ENCODE peak calls at places on chromosomes 1 and 21, in ten cellular contexts. One of them, this sample, is unnamed.

GRCh38 chr1:78340006-78340405 is 150.8 kb upstream of the PTGFR start:
- DNase-seq in amniotic epithelial cell: peak
- DNase-seq in heart left ventricle: no peak
- DNase-seq in breast epithelium: no peak
- DNase-seq in stimulated activated naive CD4-positive, alpha-beta T cell: no peak
- DNase-seq in GM12864: no peak
- DNase-seq in stimulated activated CD4-positive, alpha-beta T cell treated with anti-CD3 and anti-CD28 coated beads, Interleukin-12 subunit alpha, Interleukin-12 subunit beta, amount 100 ng/mL, for 24 hours: no peak
- DNase-seq in Caki2: no peak
- DNase-seq in germinal center: no peak
- DNase-seq in cardiac muscle cell: peak
- DNase-seq in this sample: no peak

GRCh38 chr1:178451529-178451928 is 45.2 kb downstream of the CLEC20A start:
- DNase-seq in amniotic epithelial cell: peak
- DNase-seq in heart left ventricle: no peak
- DNase-seq in breast epithelium: no peak
- DNase-seq in stimulated activated naive CD4-positive, alpha-beta T cell: no peak
- DNase-seq in GM12864: no peak
- DNase-seq in stimulated activated CD4-positive, alpha-beta T cell treated with anti-CD3 and anti-CD28 coated beads, Interleukin-12 subunit alpha, Interleukin-12 subunit beta, amount 100 ng/mL, for 24 hours: no peak
- DNase-seq in Caki2: no peak
- DNase-seq in germinal center: no peak
- DNase-seq in cardiac muscle cell: peak
- DNase-seq in this sample: no peak

GRCh38 chr1:112807117-112807516 is 92.0 kb upstream of the PPM1J start:
- DNase-seq in amniotic epithelial cell: no peak
- DNase-seq in heart left ventricle: no peak
- DNase-seq in breast epithelium: no peak
- DNase-seq in stimulated activated naive CD4-positive, alpha-beta T cell: no peak
- DNase-seq in GM12864: no peak
- DNase-seq in stimulated activated CD4-positive, alpha-beta T cell treated with anti-CD3 and anti-CD28 coated beads, Interleukin-12 subunit alpha, Interleukin-12 subunit beta, amount 100 ng/mL, for 24 hours: no peak
- DNase-seq in Caki2: no peak
- DNase-seq in germinal center: no peak
- DNase-seq in cardiac muscle cell: no peak
- DNase-seq in this sample: no peak

GRCh38 chr1:111822138-111822537 is 66.4 kb downstream of the DDX20 start:
- DNase-seq in amniotic epithelial cell: no peak
- DNase-seq in heart left ventricle: no peak
- DNase-seq in breast epithelium: no peak
- DNase-seq in stimulated activated naive CD4-positive, alpha-beta T cell: no peak
- DNase-seq in GM12864: no peak
- DNase-seq in stimulated activated CD4-positive, alpha-beta T cell treated with anti-CD3 and anti-CD28 coated beads, Interleukin-12 subunit alpha, Interleukin-12 subunit beta, amount 100 ng/mL, for 24 hours: no peak
- DNase-seq in Caki2: no peak
- DNase-seq in germinal center: no peak
- DNase-seq in cardiac muscle cell: no peak
- DNase-seq in this sample: no peak

GRCh38 chr1:64550505-64550904 is 80.6 kb downstream of the CACHD1 start:
- DNase-seq in amniotic epithelial cell: no peak
- DNase-seq in heart left ventricle: no peak
- DNase-seq in breast epithelium: no peak
- DNase-seq in stimulated activated naive CD4-positive, alpha-beta T cell: peak
- DNase-seq in GM12864: no peak
- DNase-seq in stimulated activated CD4-positive, alpha-beta T cell treated with anti-CD3 and anti-CD28 coated beads, Interleukin-12 subunit alpha, Interleukin-12 subunit beta, amount 100 ng/mL, for 24 hours: no peak
- DNase-seq in Caki2: no peak
- DNase-seq in germinal center: no peak
- DNase-seq in cardiac muscle cell: no peak
- DNase-seq in this sample: no peak

GRCh38 chr1:212943393-212943710 is 7.0 kb upstream of the VASH2 start:
- DNase-seq in amniotic epithelial cell: no peak
- DNase-seq in heart left ventricle: no peak
- DNase-seq in breast epithelium: no peak
- DNase-seq in stimulated activated naive CD4-positive, alpha-beta T cell: no peak
- DNase-seq in GM12864: no peak
- DNase-seq in stimulated activated CD4-positive, alpha-beta T cell treated with anti-CD3 and anti-CD28 coated beads, Interleukin-12 subunit alpha, Interleukin-12 subunit beta, amount 100 ng/mL, for 24 hours: no peak
- DNase-seq in Caki2: no peak
- DNase-seq in germinal center: no peak
- DNase-seq in cardiac muscle cell: peak
- DNase-seq in this sample: no peak

GRCh38 chr1:202005958-202006357 is 4.4 kb upstream of the ELF3 start:
- DNase-seq in amniotic epithelial cell: peak
- DNase-seq in heart left ventricle: no peak
- DNase-seq in breast epithelium: no peak
- DNase-seq in stimulated activated naive CD4-positive, alpha-beta T cell: no peak
- DNase-seq in GM12864: no peak
- DNase-seq in stimulated activated CD4-positive, alpha-beta T cell treated with anti-CD3 and anti-CD28 coated beads, Interleukin-12 subunit alpha, Interleukin-12 subunit beta, amount 100 ng/mL, for 24 hours: no peak
- DNase-seq in Caki2: peak
- DNase-seq in germinal center: no peak
- DNase-seq in cardiac muscle cell: peak
- DNase-seq in this sample: no peak

GRCh38 chr1:175124842-175125241 is 57.2 kb downstream of the TNN start:
- DNase-seq in amniotic epithelial cell: no peak
- DNase-seq in heart left ventricle: no peak
- DNase-seq in breast epithelium: no peak
- DNase-seq in stimulated activated naive CD4-positive, alpha-beta T cell: no peak
- DNase-seq in GM12864: no peak
- DNase-seq in stimulated activated CD4-positive, alpha-beta T cell treated with anti-CD3 and anti-CD28 coated beads, Interleukin-12 subunit alpha, Interleukin-12 subunit beta, amount 100 ng/mL, for 24 hours: no peak
- DNase-seq in Caki2: no peak
- DNase-seq in germinal center: no peak
- DNase-seq in cardiac muscle cell: peak
- DNase-seq in this sample: no peak

GRCh38 chr1:81547912-81548303 is 252.8 kb upstream of the ADGRL2 start:
- DNase-seq in amniotic epithelial cell: no peak
- DNase-seq in heart left ventricle: no peak
- DNase-seq in breast epithelium: no peak
- DNase-seq in stimulated activated naive CD4-positive, alpha-beta T cell: no peak
- DNase-seq in GM12864: peak
- DNase-seq in stimulated activated CD4-positive, alpha-beta T cell treated with anti-CD3 and anti-CD28 coated beads, Interleukin-12 subunit alpha, Interleukin-12 subunit beta, amount 100 ng/mL, for 24 hours: no peak
- DNase-seq in Caki2: no peak
- DNase-seq in germinal center: no peak
- DNase-seq in cardiac muscle cell: peak
- DNase-seq in this sample: no peak

GRCh38 chr1:88973520-88974137 is 18.8 kb downstream of the KYAT3 start:
- DNase-seq in amniotic epithelial cell: peak
- DNase-seq in heart left ventricle: no peak
- DNase-seq in breast epithelium: no peak
- DNase-seq in stimulated activated naive CD4-positive, alpha-beta T cell: no peak
- DNase-seq in GM12864: no peak
- DNase-seq in stimulated activated CD4-positive, alpha-beta T cell treated with anti-CD3 and anti-CD28 coated beads, Interleukin-12 subunit alpha, Interleukin-12 subunit beta, amount 100 ng/mL, for 24 hours: no peak
- DNase-seq in Caki2: peak
- DNase-seq in germinal center: peak
- DNase-seq in cardiac muscle cell: peak
- DNase-seq in this sample: no peak

GRCh38 chr21:34574581-34574980 is 40.3 kb downstream of the RCAN1 start:
- DNase-seq in amniotic epithelial cell: no peak
- DNase-seq in heart left ventricle: no peak
- DNase-seq in breast epithelium: no peak
- DNase-seq in stimulated activated naive CD4-positive, alpha-beta T cell: no peak
- DNase-seq in GM12864: no peak
- DNase-seq in stimulated activated CD4-positive, alpha-beta T cell treated with anti-CD3 and anti-CD28 coated beads, Interleukin-12 subunit alpha, Interleukin-12 subunit beta, amount 100 ng/mL, for 24 hours: no peak
- DNase-seq in Caki2: no peak
- DNase-seq in germinal center: no peak
- DNase-seq in cardiac muscle cell: no peak
- DNase-seq in this sample: no peak

GRCh38 chr1:80457409-80457808 is 1343.3 kb upstream of the ADGRL2 start:
- DNase-seq in amniotic epithelial cell: peak
- DNase-seq in heart left ventricle: no peak
- DNase-seq in breast epithelium: no peak
- DNase-seq in stimulated activated naive CD4-positive, alpha-beta T cell: no peak
- DNase-seq in GM12864: no peak
- DNase-seq in stimulated activated CD4-positive, alpha-beta T cell treated with anti-CD3 and anti-CD28 coated beads, Interleukin-12 subunit alpha, Interleukin-12 subunit beta, amount 100 ng/mL, for 24 hours: no peak
- DNase-seq in Caki2: no peak
- DNase-seq in germinal center: no peak
- DNase-seq in cardiac muscle cell: no peak
- DNase-seq in this sample: no peak

GRCh38 chr1:183810172-183810571 is 5.3 kb downstream of the RGL1 start:
- DNase-seq in amniotic epithelial cell: no peak
- DNase-seq in heart left ventricle: no peak
- DNase-seq in breast epithelium: no peak
- DNase-seq in stimulated activated naive CD4-positive, alpha-beta T cell: no peak
- DNase-seq in GM12864: no peak
- DNase-seq in stimulated activated CD4-positive, alpha-beta T cell treated with anti-CD3 and anti-CD28 coated beads, Interleukin-12 subunit alpha, Interleukin-12 subunit beta, amount 100 ng/mL, for 24 hours: no peak
- DNase-seq in Caki2: no peak
- DNase-seq in germinal center: no peak
- DNase-seq in cardiac muscle cell: no peak
- DNase-seq in this sample: no peak

GRCh38 chr1:115949156-115949555 is 27.2 kb upstream of the SLC22A15 start:
- DNase-seq in amniotic epithelial cell: no peak
- DNase-seq in heart left ventricle: no peak
- DNase-seq in breast epithelium: no peak
- DNase-seq in stimulated activated naive CD4-positive, alpha-beta T cell: no peak
- DNase-seq in GM12864: no peak
- DNase-seq in stimulated activated CD4-positive, alpha-beta T cell treated with anti-CD3 and anti-CD28 coated beads, Interleukin-12 subunit alpha, Interleukin-12 subunit beta, amount 100 ng/mL, for 24 hours: no peak
- DNase-seq in Caki2: no peak
- DNase-seq in germinal center: no peak
- DNase-seq in cardiac muscle cell: no peak
- DNase-seq in this sample: no peak

GRCh38 chr1:23657659-23658275 is 33.8 kb upstream of the RPL11 start:
- DNase-seq in amniotic epithelial cell: peak
- DNase-seq in heart left ventricle: peak
- DNase-seq in breast epithelium: no peak
- DNase-seq in stimulated activated naive CD4-positive, alpha-beta T cell: no peak
- DNase-seq in GM12864: no peak
- DNase-seq in stimulated activated CD4-positive, alpha-beta T cell treated with anti-CD3 and anti-CD28 coated beads, Interleukin-12 subunit alpha, Interleukin-12 subunit beta, amount 100 ng/mL, for 24 hours: peak
- DNase-seq in Caki2: peak
- DNase-seq in germinal center: peak
- DNase-seq in cardiac muscle cell: peak
- DNase-seq in this sample: no peak

GRCh38 chr1:66623812-66624211 is 89.9 kb downstream of the SGIP1 start:
- DNase-seq in amniotic epithelial cell: peak
- DNase-seq in heart left ventricle: no peak
- DNase-seq in breast epithelium: no peak
- DNase-seq in stimulated activated naive CD4-positive, alpha-beta T cell: no peak
- DNase-seq in GM12864: no peak
- DNase-seq in stimulated activated CD4-positive, alpha-beta T cell treated with anti-CD3 and anti-CD28 coated beads, Interleukin-12 subunit alpha, Interleukin-12 subunit beta, amount 100 ng/mL, for 24 hours: no peak
- DNase-seq in Caki2: no peak
- DNase-seq in germinal center: no peak
- DNase-seq in cardiac muscle cell: peak
- DNase-seq in this sample: peak

GRCh38 chr21:46100426-46100825 is 2.5 kb downstream of the COL6A2 start:
- DNase-seq in amniotic epithelial cell: peak
- DNase-seq in heart left ventricle: no peak
- DNase-seq in breast epithelium: no peak
- DNase-seq in stimulated activated naive CD4-positive, alpha-beta T cell: no peak
- DNase-seq in GM12864: no peak
- DNase-seq in stimulated activated CD4-positive, alpha-beta T cell treated with anti-CD3 and anti-CD28 coated beads, Interleukin-12 subunit alpha, Interleukin-12 subunit beta, amount 100 ng/mL, for 24 hours: no peak
- DNase-seq in Caki2: no peak
- DNase-seq in germinal center: no peak
- DNase-seq in cardiac muscle cell: peak
- DNase-seq in this sample: no peak

GRCh38 chr21:37658994-37659458 is 257.2 kb downstream of the KCNJ6 start:
- DNase-seq in amniotic epithelial cell: peak
- DNase-seq in heart left ventricle: no peak
- DNase-seq in breast epithelium: no peak
- DNase-seq in stimulated activated naive CD4-positive, alpha-beta T cell: no peak
- DNase-seq in GM12864: no peak
- DNase-seq in stimulated activated CD4-positive, alpha-beta T cell treated with anti-CD3 and anti-CD28 coated beads, Interleukin-12 subunit alpha, Interleukin-12 subunit beta, amount 100 ng/mL, for 24 hours: no peak
- DNase-seq in Caki2: peak
- DNase-seq in germinal center: no peak
- DNase-seq in cardiac muscle cell: peak
- DNase-seq in this sample: peak

GRCh38 chr1:36101546-36101945 is 12.9 kb downstream of the ADPRS start:
- DNase-seq in amniotic epithelial cell: no peak
- DNase-seq in heart left ventricle: no peak
- DNase-seq in breast epithelium: no peak
- DNase-seq in stimulated activated naive CD4-positive, alpha-beta T cell: no peak
- DNase-seq in GM12864: no peak
- DNase-seq in stimulated activated CD4-positive, alpha-beta T cell treated with anti-CD3 and anti-CD28 coated beads, Interleukin-12 subunit alpha, Interleukin-12 subunit beta, amount 100 ng/mL, for 24 hours: no peak
- DNase-seq in Caki2: no peak
- DNase-seq in germinal center: no peak
- DNase-seq in cardiac muscle cell: no peak
- DNase-seq in this sample: no peak

GRCh38 chr1:117605164-117605810 is 561 bp upstream of the TENT5C start:
- DNase-seq in amniotic epithelial cell: no peak
- DNase-seq in heart left ventricle: peak
- DNase-seq in breast epithelium: no peak
- DNase-seq in stimulated activated naive CD4-positive, alpha-beta T cell: no peak
- DNase-seq in GM12864: no peak
- DNase-seq in stimulated activated CD4-positive, alpha-beta T cell treated with anti-CD3 and anti-CD28 coated beads, Interleukin-12 subunit alpha, Interleukin-12 subunit beta, amount 100 ng/mL, for 24 hours: no peak
- DNase-seq in Caki2: no peak
- DNase-seq in germinal center: no peak
- DNase-seq in cardiac muscle cell: peak
- DNase-seq in this sample: no peak

GRCh38 chr1:113675299-113675698 is 84.0 kb downstream of the PHTF1 start:
- DNase-seq in amniotic epithelial cell: peak
- DNase-seq in heart left ventricle: no peak
- DNase-seq in breast epithelium: no peak
- DNase-seq in stimulated activated naive CD4-positive, alpha-beta T cell: no peak
- DNase-seq in GM12864: no peak
- DNase-seq in stimulated activated CD4-positive, alpha-beta T cell treated with anti-CD3 and anti-CD28 coated beads, Interleukin-12 subunit alpha, Interleukin-12 subunit beta, amount 100 ng/mL, for 24 hours: no peak
- DNase-seq in Caki2: peak
- DNase-seq in germinal center: no peak
- DNase-seq in cardiac muscle cell: peak
- DNase-seq in this sample: no peak

GRCh38 chr1:179860667-179861066 is 16.9 kb downstream of the TOR1AIP2 start:
- DNase-seq in amniotic epithelial cell: no peak
- DNase-seq in heart left ventricle: no peak
- DNase-seq in breast epithelium: no peak
- DNase-seq in stimulated activated naive CD4-positive, alpha-beta T cell: no peak
- DNase-seq in GM12864: no peak
- DNase-seq in stimulated activated CD4-positive, alpha-beta T cell treated with anti-CD3 and anti-CD28 coated beads, Interleukin-12 subunit alpha, Interleukin-12 subunit beta, amount 100 ng/mL, for 24 hours: no peak
- DNase-seq in Caki2: no peak
- DNase-seq in germinal center: no peak
- DNase-seq in cardiac muscle cell: no peak
- DNase-seq in this sample: no peak

GRCh38 chr1:152479792-152480595 is 30.6 kb upstream of the LCE5A start:
- DNase-seq in amniotic epithelial cell: no peak
- DNase-seq in heart left ventricle: no peak
- DNase-seq in breast epithelium: no peak
- DNase-seq in stimulated activated naive CD4-positive, alpha-beta T cell: no peak
- DNase-seq in GM12864: no peak
- DNase-seq in stimulated activated CD4-positive, alpha-beta T cell treated with anti-CD3 and anti-CD28 coated beads, Interleukin-12 subunit alpha, Interleukin-12 subunit beta, amount 100 ng/mL, for 24 hours: peak
- DNase-seq in Caki2: peak
- DNase-seq in germinal center: peak
- DNase-seq in cardiac muscle cell: peak
- DNase-seq in this sample: no peak

GRCh38 chr1:240099748-240100147 is 8.1 kb downstream of the FMN2 start:
- DNase-seq in amniotic epithelial cell: no peak
- DNase-seq in heart left ventricle: no peak
- DNase-seq in breast epithelium: no peak
- DNase-seq in stimulated activated naive CD4-positive, alpha-beta T cell: no peak
- DNase-seq in GM12864: no peak
- DNase-seq in stimulated activated CD4-positive, alpha-beta T cell treated with anti-CD3 and anti-CD28 coated beads, Interleukin-12 subunit alpha, Interleukin-12 subunit beta, amount 100 ng/mL, for 24 hours: no peak
- DNase-seq in Caki2: no peak
- DNase-seq in germinal center: no peak
- DNase-seq in cardiac muscle cell: no peak
- DNase-seq in this sample: no peak

GRCh38 chr1:67555487-67556296 is 125.5 kb upstream of the SERBP1 start:
- DNase-seq in amniotic epithelial cell: no peak
- DNase-seq in heart left ventricle: no peak
- DNase-seq in breast epithelium: no peak
- DNase-seq in stimulated activated naive CD4-positive, alpha-beta T cell: no peak
- DNase-seq in GM12864: no peak
- DNase-seq in stimulated activated CD4-positive, alpha-beta T cell treated with anti-CD3 and anti-CD28 coated beads, Interleukin-12 subunit alpha, Interleukin-12 subunit beta, amount 100 ng/mL, for 24 hours: no peak
- DNase-seq in Caki2: no peak
- DNase-seq in germinal center: no peak
- DNase-seq in cardiac muscle cell: no peak
- DNase-seq in this sample: no peak

GRCh38 chr1:4265836-4266235 is 365.8 kb upstream of the C1orf174 start:
- DNase-seq in amniotic epithelial cell: no peak
- DNase-seq in heart left ventricle: no peak
- DNase-seq in breast epithelium: no peak
- DNase-seq in stimulated activated naive CD4-positive, alpha-beta T cell: no peak
- DNase-seq in GM12864: no peak
- DNase-seq in stimulated activated CD4-positive, alpha-beta T cell treated with anti-CD3 and anti-CD28 coated beads, Interleukin-12 subunit alpha, Interleukin-12 subunit beta, amount 100 ng/mL, for 24 hours: no peak
- DNase-seq in Caki2: no peak
- DNase-seq in germinal center: no peak
- DNase-seq in cardiac muscle cell: no peak
- DNase-seq in this sample: no peak

GRCh38 chr1:19384113-19384512 is 72.0 kb downstream of the SLC66A1 start:
- DNase-seq in amniotic epithelial cell: peak
- DNase-seq in heart left ventricle: peak
- DNase-seq in breast epithelium: no peak
- DNase-seq in stimulated activated naive CD4-positive, alpha-beta T cell: no peak
- DNase-seq in GM12864: no peak
- DNase-seq in stimulated activated CD4-positive, alpha-beta T cell treated with anti-CD3 and anti-CD28 coated beads, Interleukin-12 subunit alpha, Interleukin-12 subunit beta, amount 100 ng/mL, for 24 hours: no peak
- DNase-seq in Caki2: peak
- DNase-seq in germinal center: no peak
- DNase-seq in cardiac muscle cell: peak
- DNase-seq in this sample: no peak

GRCh38 chr1:112508242-112509004 is at the start of gene WNT2B:
- DNase-seq in amniotic epithelial cell: no peak
- DNase-seq in heart left ventricle: no peak
- DNase-seq in breast epithelium: no peak
- DNase-seq in stimulated activated naive CD4-positive, alpha-beta T cell: peak
- DNase-seq in GM12864: no peak
- DNase-seq in stimulated activated CD4-positive, alpha-beta T cell treated with anti-CD3 and anti-CD28 coated beads, Interleukin-12 subunit alpha, Interleukin-12 subunit beta, amount 100 ng/mL, for 24 hours: peak
- DNase-seq in Caki2: no peak
- DNase-seq in germinal center: peak
- DNase-seq in cardiac muscle cell: no peak
- DNase-seq in this sample: no peak